ENCODE peak calls at places on chromosome 4, in five cellular contexts. One of them, this sample, is unnamed.

GRCh38 chr4:81421346-81422218 is 50.1 kb downstream of the RASGEF1B start:
- DNase-seq in amniotic epithelial cell: no peak
- DNase-seq in K562: peak
- DNase-seq in activated CD4-positive, alpha-beta memory T cell treated with anti-CD3 and anti-CD28 coated beads, Interleukin-2, amount 10 ng/mL, durations not matched to agents 7 days and 5 days: no peak
- DNase-seq in iPS DF 19.7: no peak
- DNase-seq in this sample: peak

GRCh38 chr4:98970386-98970785 is 25.1 kb upstream of the METAP1 start:
- DNase-seq in activated CD4-positive, alpha-beta memory T cell treated with anti-CD3 and anti-CD28 coated beads, Interleukin-2, amount 10 ng/mL, durations not matched to agents 7 days and 5 days: no peak
- DNase-seq in K562: no peak
- DNase-seq in iPS DF 19.7: no peak
- DNase-seq in amniotic epithelial cell: no peak
- DNase-seq in this sample: no peak

GRCh38 chr4:186149872-186150271 is 41.5 kb upstream of the CYP4V2 start:
- DNase-seq in iPS DF 19.7: peak
- DNase-seq in K562: peak
- DNase-seq in activated CD4-positive, alpha-beta memory T cell treated with anti-CD3 and anti-CD28 coated beads, Interleukin-2, amount 10 ng/mL, durations not matched to agents 7 days and 5 days: peak
- DNase-seq in amniotic epithelial cell: peak
- DNase-seq in this sample: peak

GRCh38 chr4:132269303-132269990 is 879.6 kb upstream of the PCDH10 start:
- DNase-seq in K562: no peak
- DNase-seq in iPS DF 19.7: no peak
- DNase-seq in activated CD4-positive, alpha-beta memory T cell treated with anti-CD3 and anti-CD28 coated beads, Interleukin-2, amount 10 ng/mL, durations not matched to agents 7 days and 5 days: no peak
- DNase-seq in amniotic epithelial cell: no peak
- DNase-seq in this sample: no peak

GRCh38 chr4:112348488-112349158 is 51.5 kb downstream of the ALPK1 start:
- DNase-seq in iPS DF 19.7: peak
- DNase-seq in K562: peak
- DNase-seq in amniotic epithelial cell: peak
- DNase-seq in activated CD4-positive, alpha-beta memory T cell treated with anti-CD3 and anti-CD28 coated beads, Interleukin-2, amount 10 ng/mL, durations not matched to agents 7 days and 5 days: no peak
- DNase-seq in this sample: peak

GRCh38 chr4:41644288-41644914 is 104.1 kb downstream of the PHOX2B start:
- DNase-seq in activated CD4-positive, alpha-beta memory T cell treated with anti-CD3 and anti-CD28 coated beads, Interleukin-2, amount 10 ng/mL, durations not matched to agents 7 days and 5 days: peak
- DNase-seq in K562: peak
- DNase-seq in iPS DF 19.7: peak
- DNase-seq in amniotic epithelial cell: peak
- DNase-seq in this sample: peak

GRCh38 chr4:37827030-37827705 is 682 bp downstream of the PGM2 start:
- DNase-seq in iPS DF 19.7: no peak
- DNase-seq in activated CD4-positive, alpha-beta memory T cell treated with anti-CD3 and anti-CD28 coated beads, Interleukin-2, amount 10 ng/mL, durations not matched to agents 7 days and 5 days: peak
- DNase-seq in amniotic epithelial cell: peak
- DNase-seq in K562: peak
- DNase-seq in this sample: peak

GRCh38 chr4:156374069-156374468 is 420.4 kb upstream of the CTSO start:
- DNase-seq in amniotic epithelial cell: no peak
- DNase-seq in K562: no peak
- DNase-seq in activated CD4-positive, alpha-beta memory T cell treated with anti-CD3 and anti-CD28 coated beads, Interleukin-2, amount 10 ng/mL, durations not matched to agents 7 days and 5 days: no peak
- DNase-seq in iPS DF 19.7: no peak
- DNase-seq in this sample: no peak

This sample was measured in trophoblast cell.